ENCODE peak calls at places on chromosomes 12 and 14, in ten cellular contexts. C, Z, Q, T, O, N, J, R, I and E are unnamed samples.

GRCh38 chr12:131487379-131488129 is 223.3 kb upstream of the SFSWAP start:
- DNase-seq in C (no peak), Z (no peak), Q (no peak), T (peak), O (no peak), N (no peak), J (no peak), R (no peak), I (no peak), E (peak)

GRCh38 chr12:27505771-27506170 is 18.2 kb upstream of the PPFIBP1 start:
- DNase-seq in C (peak), Z (no peak), Q (no peak), T (no peak), O (peak), N (no peak), J (peak), R (no peak), I (no peak), E (no peak)

GRCh38 chr14:103141117-103141796 is 18.0 kb downstream of the TNFAIP2 start:
- DNase-seq in C (peak), Z (peak), Q (no peak), T (no peak), O (peak), N (peak), J (peak), R (peak), I (no peak), E (no peak)

GRCh38 chr14:30874120-30874998 is at the start of gene COCH:
- DNase-seq in C (no peak), Z (peak), Q (no peak), T (no peak), O (no peak), N (no peak), J (no peak), R (peak), I (no peak), E (peak)

GRCh38 chr12:86249276-86249675 is 6.9 kb downstream of the MGAT4C start:
- DNase-seq in C (no peak), Z (no peak), Q (peak), T (no peak), O (no peak), N (no peak), J (no peak), R (no peak), I (no peak), E (no peak)

GRCh38 chr12:94994312-94994711 is 9.2 kb downstream of the NDUFA12 start:
- DNase-seq in C (peak), Z (no peak), Q (peak), T (peak), O (peak), N (peak), J (peak), R (no peak), I (peak), E (peak)

GRCh38 chr12:15220961-15221885 is at the start of gene RERG:
- DNase-seq in C (peak), Z (peak), Q (peak), T (peak), O (peak), N (peak), J (peak), R (peak), I (no peak), E (peak)

GRCh38 chr12:34625116-34625515 is 602.8 kb downstream of the ALG10 start:
- DNase-seq in C (no peak), Z (no peak), Q (no peak), T (peak), O (peak), N (peak), J (peak), R (peak), I (no peak), E (no peak)

GRCh38 chr14:35374273-35374681 is 30.3 kb downstream of the NFKBIA start:
- DNase-seq in C (peak), Z (no peak), Q (peak), T (peak), O (peak), N (peak), J (peak), R (no peak), I (peak), E (peak)

GRCh38 chr12:106248177-106248848 is 493 bp upstream of the CKAP4 start:
- DNase-seq in C (peak), Z (peak), Q (peak), T (peak), O (peak), N (peak), J (peak), R (peak), I (peak), E (peak)

GRCh38 chr12:122308811-122309210 is 42.5 kb upstream of the VPS33A start:
- DNase-seq in C (no peak), Z (no peak), Q (peak), T (no peak), O (no peak), N (no peak), J (peak), R (no peak), I (no peak), E (no peak)

GRCh38 chr14:98161366-98161765 is 1110.6 kb downstream of the BCL11B start:
- DNase-seq in C (no peak), Z (no peak), Q (no peak), T (peak), O (no peak), N (peak), J (no peak), R (no peak), I (no peak), E (no peak)

GRCh38 chr12:63149884-63150254 is 1.1 kb downstream of the AVPR1A start:
- DNase-seq in C (no peak), Z (no peak), Q (no peak), T (no peak), O (no peak), N (no peak), J (no peak), R (no peak), I (no peak), E (no peak)

GRCh38 chr12:63150255-63151060 is 543 bp downstream of the AVPR1A start:
- DNase-seq in C (no peak), Z (peak), Q (no peak), T (no peak), O (peak), N (no peak), J (no peak), R (no peak), I (no peak), E (no peak)

GRCh38 chr12:63154560-63154959 is 3.6 kb upstream of the AVPR1A start:
- DNase-seq in C (no peak), Z (no peak), Q (no peak), T (no peak), O (no peak), N (no peak), J (no peak), R (no peak), I (no peak), E (no peak)

GRCh38 chr12:63151061-63151897 is at the start of gene AVPR1A:
- DNase-seq in C (no peak), Z (no peak), Q (no peak), T (no peak), O (peak), N (no peak), J (no peak), R (no peak), I (no peak), E (no peak)

DNA sequence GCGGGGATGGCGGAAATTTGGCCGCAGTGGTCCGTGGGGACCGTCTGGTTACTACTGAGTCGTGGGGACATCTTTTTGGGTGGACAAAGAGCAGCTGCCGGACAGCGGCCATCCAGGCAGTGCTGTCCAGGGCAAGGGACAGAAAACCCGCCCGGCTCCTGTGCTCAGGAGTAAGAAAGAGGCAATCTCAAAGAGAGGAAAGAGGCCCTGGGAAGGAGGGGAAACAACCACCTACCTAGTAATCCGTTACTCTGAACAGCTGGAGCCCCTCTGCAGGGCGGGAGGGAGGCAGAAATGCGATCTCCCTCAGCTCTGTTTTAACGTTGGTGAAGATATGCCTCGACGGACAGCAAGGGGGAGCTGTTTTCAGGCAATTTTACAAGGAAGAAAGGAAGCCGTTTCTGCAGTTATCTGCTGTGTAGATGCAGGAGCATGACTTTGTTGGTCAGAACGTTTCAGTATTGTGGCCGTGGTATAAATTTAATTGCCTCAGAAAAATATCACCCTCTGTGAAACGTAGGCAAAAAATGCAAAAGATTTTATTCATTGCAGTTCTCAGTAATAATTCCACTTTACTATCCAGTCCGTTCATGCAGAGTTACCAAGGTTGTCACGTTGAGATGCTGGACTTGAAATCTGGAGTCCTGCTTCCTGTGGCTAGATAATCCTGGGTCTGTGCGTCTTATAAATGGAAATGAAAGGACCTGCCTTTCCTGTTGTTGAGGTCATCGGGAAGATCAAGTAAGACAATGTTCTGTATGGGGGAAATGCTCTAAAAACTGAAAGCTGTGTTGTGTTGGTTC is 1.1 kb upstream of the AVPR1A start:
- DNase-seq in C (peak), Z (peak), Q (peak), T (peak), O (peak), N (peak), J (peak), R (peak), I (peak), E (peak)
- H3K4me3 ChIP-seq in C (peak), Z (peak), Q (peak), T (no peak), O (no peak), N (no peak), J (peak), R (no peak), I (peak), E (no peak)

GRCh38 chr12:57461326-57461903 is 1.8 kb downstream of the GLI1 start:
- DNase-seq in C (peak), Z (peak), Q (peak), T (no peak), O (peak), N (peak), J (peak), R (no peak), I (no peak), E (peak)

GRCh38 chr12:57460457-57461325 is 1.1 kb downstream of the GLI1 start:
- DNase-seq in C (no peak), Z (peak), Q (no peak), T (no peak), O (no peak), N (no peak), J (no peak), R (peak), I (no peak), E (no peak)

GRCh38 chr12:57461904-57462306 is 2.3 kb downstream of the GLI1 start:
- DNase-seq in C (no peak), Z (no peak), Q (peak), T (no peak), O (no peak), N (no peak), J (peak), R (no peak), I (no peak), E (no peak)

GRCh38 chr12:57464569-57464968 is 5.0 kb downstream of the GLI1 start:
- DNase-seq in C (no peak), Z (no peak), Q (no peak), T (no peak), O (no peak), N (no peak), J (no peak), R (no peak), I (no peak), E (no peak)

GRCh38 chr12:57462307-57463253 is 3.0 kb downstream of the GLI1 start:
- DNase-seq in C (peak), Z (peak), Q (peak), T (peak), O (peak), N (peak), J (peak), R (peak), I (peak), E (peak)
- H3K4me3 ChIP-seq in C (peak), Z (peak), Q (peak), T (peak), O (peak), N (peak), J (peak), R (peak), I (peak), E (peak)

DNA sequence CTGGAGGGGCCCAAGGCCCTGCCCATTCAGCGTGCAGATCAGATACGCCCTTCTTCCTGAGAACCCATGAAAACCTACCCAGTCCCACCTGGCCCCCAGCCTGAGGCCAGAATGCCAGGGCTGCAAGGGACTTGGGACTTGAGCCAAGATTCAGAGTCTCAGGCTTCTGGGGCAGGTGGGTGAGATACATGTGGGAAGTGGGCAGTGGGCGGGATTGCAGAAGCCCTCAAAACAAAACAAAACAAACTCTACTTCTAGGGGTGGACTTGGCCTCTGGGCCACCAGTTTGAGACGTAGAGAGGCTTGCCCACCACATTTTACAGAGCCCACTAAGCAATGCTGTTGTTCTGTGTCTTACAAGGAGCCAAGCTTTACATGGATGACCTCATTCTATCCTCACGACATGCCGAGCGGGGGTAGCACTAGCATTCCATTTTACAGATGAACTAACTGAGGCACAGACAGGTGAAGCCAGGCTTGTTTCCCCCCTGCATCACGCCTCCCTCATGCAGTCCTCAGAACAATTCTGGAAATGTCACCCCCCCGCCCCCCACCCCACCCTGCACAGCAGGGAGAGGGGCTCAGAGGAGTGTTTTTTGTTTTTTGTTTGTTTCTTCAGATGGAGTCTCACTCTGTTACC is 1.7 kb downstream of the SLC8B1 start:
- DNase-seq in C (no peak), Z (no peak), Q (no peak), T (no peak), O (no peak), N (no peak), J (no peak), R (no peak), I (no peak), E (no peak)
- H3K4me3 ChIP-seq in C (no peak), Z (no peak), Q (no peak), T (no peak), O (no peak), N (no peak), J (peak), R (no peak), I (no peak), E (no peak)

DNA sequence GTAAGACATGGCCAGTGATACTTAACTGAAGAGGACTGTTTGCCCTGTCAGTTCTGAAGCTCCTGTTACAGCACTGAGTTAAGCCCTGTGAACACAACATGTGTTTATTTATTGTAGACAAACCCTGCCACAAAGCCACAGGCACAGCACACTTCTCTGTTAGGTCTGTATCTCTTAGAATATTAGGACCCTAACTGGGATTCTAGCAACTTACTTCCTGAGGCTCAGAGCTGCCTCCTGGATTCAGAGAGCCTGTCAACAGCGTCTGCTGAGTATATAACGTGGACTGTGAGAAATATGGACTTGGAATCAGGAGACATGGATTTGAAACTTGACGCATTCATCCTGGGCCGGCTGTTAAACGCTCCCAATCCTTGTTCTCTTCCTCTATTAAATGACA is 135.0 kb upstream of the HIF1A start:
- DNase-seq in C (peak), Z (no peak), Q (no peak), T (no peak), O (peak), N (no peak), J (peak), R (no peak), I (no peak), E (no peak)
- H3K4me3 ChIP-seq in C (no peak), Z (no peak), Q (no peak), T (no peak), O (no peak), N (no peak), J (no peak), R (no peak), I (no peak), E (no peak)

DNA sequence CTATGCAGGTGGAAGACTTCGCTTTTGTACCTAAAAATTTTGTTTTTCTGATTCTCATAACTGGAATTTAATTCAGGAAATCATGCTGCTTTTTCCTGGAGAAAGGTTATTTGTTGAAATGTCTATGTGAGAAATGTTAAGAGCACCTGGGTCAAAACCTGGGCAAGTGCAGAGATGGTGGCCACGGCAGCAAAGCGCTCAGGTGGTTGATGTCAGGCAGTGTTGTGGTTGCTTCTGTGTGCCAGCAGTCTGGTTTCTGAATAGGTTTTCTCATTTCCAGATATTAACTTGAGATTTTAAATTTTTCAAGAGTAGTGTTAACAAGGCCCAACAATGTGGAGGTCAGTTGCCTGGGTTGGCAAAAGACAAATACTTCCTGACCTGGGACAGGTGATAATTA is 96.2 kb downstream of the ESR2 start:
- DNase-seq in C (no peak), Z (no peak), Q (no peak), T (no peak), O (no peak), N (no peak), J (no peak), R (no peak), I (no peak), E (no peak)
- H3K4me3 ChIP-seq in C (no peak), Z (no peak), Q (no peak), T (no peak), O (no peak), N (no peak), J (no peak), R (no peak), I (no peak), E (no peak)

GRCh38 chr12:58916891-58917570 is 3.3 kb downstream of the LRIG3 start:
- DNase-seq in C (peak), Z (no peak), Q (peak), T (peak), O (peak), N (peak), J (peak), R (no peak), I (peak), E (peak)
- H3K4me3 ChIP-seq in C (peak), Z (peak), Q (peak), T (peak), O (peak), N (peak), J (peak), R (no peak), I (peak), E (peak)

DNA sequence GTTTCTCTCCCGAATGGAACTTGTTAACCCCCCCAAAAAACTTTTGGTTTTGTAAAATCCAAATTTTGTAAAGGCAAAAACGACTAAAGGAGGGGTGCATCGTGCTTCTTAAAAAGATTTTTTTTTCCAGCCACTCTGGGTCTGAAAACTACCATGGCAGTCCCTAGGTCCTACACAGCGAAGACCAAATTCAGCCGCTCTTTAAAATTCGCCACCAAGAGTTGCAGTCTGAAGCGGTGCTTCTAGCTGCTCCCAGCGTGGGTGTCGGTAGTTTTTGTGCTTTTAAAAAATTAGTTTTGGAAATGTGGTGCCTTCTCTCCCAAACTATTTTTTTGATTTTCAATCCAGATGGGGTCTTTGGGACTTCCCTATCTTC is 890 bp upstream of the GSC start:
- DNase-seq in C (no peak), Z (no peak), Q (no peak), T (no peak), O (no peak), N (no peak), J (no peak), R (no peak), I (no peak), E (no peak)
- H3K4me3 ChIP-seq in C (no peak), Z (peak), Q (no peak), T (no peak), O (no peak), N (no peak), J (no peak), R (no peak), I (no peak), E (no peak)